ENCODE peak calls at places on chromosomes 11 and 22, in seven cellular contexts. J is non-pigmented ciliary epithelial cell, I is SW 1271, Z is cerebellar cortex, O is HTR-8/SVneo, W is epithelial cell of esophagus, V is germinal center. T is an unnamed sample.

GRCh38 chr11:1126935-1127663 is 30.7 kb upstream of the MUC5AC start:
- DNase-seq in Z (no peak), O (no peak), V (no peak), W (no peak), I (no peak), J (no peak), T (no peak)

GRCh38 chr11:1390603-1391164 is 950 bp downstream of the BRSK2 start:
- DNase-seq in I (no peak), Z (peak; percentile 32), V (no peak), W (no peak), O (peak; percentile 32), J (no peak), T (no peak)

GRCh38 chr11:119258983-119259382 is 52.8 kb downstream of the CBL start:
- DNase-seq in O (no peak), I (no peak), Z (no peak), J (no peak), W (no peak), V (peak; percentile 10), T (no peak)

GRCh38 chr11:75268626-75269366 is 28.2 kb downstream of the TPBGL start:
- DNase-seq in V (no peak), O (no peak), I (no peak), W (no peak), Z (no peak), J (no peak), T (no peak)

GRCh38 chr11:62034045-62034355 is 66.6 kb upstream of the FTH1 start:
- DNase-seq in I (no peak), O (no peak), J (no peak), V (no peak), Z (no peak), W (no peak), T (no peak)

GRCh38 chr11:68045900-68046299 is 7.1 kb downstream of the TCIRG1 start:
- DNase-seq in Z (no peak), J (no peak), V (no peak), W (no peak), I (no peak), O (no peak), T (no peak)

GRCh38 chr11:74754507-74755255 is 6.0 kb downstream of the RNF169 start:
- DNase-seq in J (peak; percentile 78), O (peak; percentile 74), Z (no peak), V (no peak), W (peak; percentile 91), I (peak; percentile 73), T (peak; percentile 89)

GRCh38 chr22:18078329-18079041 is 695 bp downstream of the PEX26 start:
- DNase-seq in V (peak; percentile 40), O (peak; percentile 11), I (no peak), Z (no peak), J (no peak), W (peak; percentile 60), T (no peak)

GRCh38 chr22:49532831-49533802 is 294.6 kb downstream of the BRD1 start:
- DNase-seq in O (no peak), J (no peak), W (no peak), I (no peak), Z (no peak), V (no peak), T (no peak)

GRCh38 chr11:113992459-113993105 is 17.7 kb downstream of the HTR3A start:
- DNase-seq in O (no peak), Z (no peak), J (no peak), I (no peak), W (no peak), V (no peak), T (no peak)

GRCh38 chr22:35977136-35977535 is 51.5 kb downstream of the RBFOX2 start:
- DNase-seq in I (no peak), J (no peak), O (no peak), V (no peak), W (no peak), Z (no peak), T (no peak)

GRCh38 chr11:36109850-36110606 is 166.2 kb downstream of the LDLRAD3 start:
- DNase-seq in J (no peak), Z (peak; percentile 46), V (no peak), W (no peak), I (no peak), O (no peak), T (no peak)

GRCh38 chr11:123479048-123479837 is 49.2 kb downstream of the GRAMD1B start:
- DNase-seq in J (no peak), Z (no peak), V (peak; percentile 53), O (no peak), I (no peak), W (no peak), T (no peak)

GRCh38 chr11:13216019-13217006 is 61.3 kb upstream of the BMAL1 start:
- DNase-seq in W (peak; percentile 97), V (no peak), O (peak; percentile 84), I (peak; percentile 84), Z (no peak), J (peak; percentile 92), T (peak; percentile 97)

GRCh38 chr11:13054278-13054677 is 45.2 kb downstream of the RASSF10 start:
- DNase-seq in O (no peak), Z (no peak), J (no peak), W (no peak), I (no peak), V (no peak), T (no peak)

GRCh38 chr11:77109236-77110019 is 6.8 kb downstream of the OMP start:
- DNase-seq in Z (no peak), O (no peak), W (no peak), J (no peak), V (no peak), I (no peak), T (no peak)

GRCh38 chr22:48488611-48489456 is 1338.8 kb downstream of the BRD1 start:
- DNase-seq in V (no peak), J (no peak), W (no peak), O (no peak), I (no peak), Z (no peak), T (no peak)

GRCh38 chr22:24175160-24175808 is 6.0 kb upstream of the SUSD2 start:
- DNase-seq in W (peak; percentile 71), J (no peak), V (peak; percentile 51), Z (peak; percentile 60), I (no peak), O (peak; percentile 59), T (no peak)

GRCh38 chr11:72263363-72263762 is 19.4 kb upstream of the PHOX2A start:
- DNase-seq in Z (no peak), I (no peak), V (no peak), J (peak; percentile 45), W (peak; percentile 67), O (no peak), T (no peak)

GRCh38 chr11:84685149-84685548 is 942.0 kb downstream of the DLG2 start:
- DNase-seq in V (no peak), J (no peak), O (no peak), Z (no peak), I (no peak), W (no peak), T (no peak)

GRCh38 chr11:118988280-118988679 is 9.7 kb upstream of the CENATAC start:
- DNase-seq in W (peak; percentile 98), Z (no peak), I (no peak), J (no peak), V (no peak), O (no peak), T (no peak)

GRCh38 chr22:19962246-19962908 is 20.8 kb upstream of the TXNRD2 start:
- DNase-seq in I (peak; percentile 50), J (no peak), Z (peak; percentile 67), V (peak; percentile 87), O (peak; percentile 36), W (peak; percentile 93), T (no peak)

GRCh38 chr11:134742228-134742612 is 330.2 kb upstream of the B3GAT1 start:
- DNase-seq in O (peak; percentile 12), W (no peak), V (no peak), I (no peak), J (peak; percentile 28), Z (no peak), T (no peak)

GRCh38 chr11:125398994-125399638 is 96.9 kb downstream of the FEZ1 start:
- DNase-seq in J (no peak), O (no peak), I (no peak), V (no peak), W (no peak), Z (no peak), T (no peak)

T was measured in HS-5.